ENCODE peak calls at places on chromosome 19, in nine cellular contexts. F is NCI-H774; H is CD4-positive, alpha-beta T cell; P is right cardiac atrium; L is hepatic stellate cell; W is ascending aorta; G is effector CD4-positive, alpha-beta T cell; A is body of pancreas; U is tibial artery. X is an unnamed sample.

GRCh38 chr19:7869453-7869909 is 4.7 kb downstream of the PRR36 start:
- DNase-seq in F (peak; percentile 45), H (peak; percentile 89), P (peak; percentile 48), L (no peak), W (no peak), G (peak; percentile 76), A (peak; percentile 65), U (no peak), X (peak; percentile 73)

GRCh38 chr19:20079487-20079886 is 1.7 kb downstream of the ZNF90 start:
- DNase-seq in F (no peak), H (no peak), P (no peak), L (no peak), W (no peak), G (no peak), A (no peak), U (no peak), X (no peak)

GRCh38 chr19:40449506-40449905 is 5.4 kb upstream of the SERTAD3 start:
- DNase-seq in F (no peak), H (no peak), P (no peak), L (no peak), W (no peak), G (no peak), A (no peak), U (no peak), X (no peak)

GRCh38 chr19:17205237-17206140 is 9.7 kb upstream of the USE1 start:
- DNase-seq in F (no peak), H (peak; percentile 68), P (peak; percentile 49), L (peak; percentile 72), W (no peak), G (peak; percentile 32), A (peak; percentile 78), U (no peak), X (peak; percentile 41)

GRCh38 chr19:1853295-1854031 is 5.2 kb upstream of the REXO1 start:
- DNase-seq in F (peak; percentile 45), H (peak; percentile 80), P (peak; percentile 74), L (peak; percentile 89), W (no peak), G (peak; percentile 74), A (peak; percentile 84), U (peak; percentile 70), X (peak; percentile 85)

GRCh38 chr19:57068921-57069697 is 50.7 kb upstream of the USP29 start:
- DNase-seq in F (no peak), H (no peak), P (no peak), L (no peak), W (no peak), G (no peak), A (peak; percentile 6), U (no peak), X (no peak)

GRCh38 chr19:33029746-33030303 is 34.9 kb downstream of the RHPN2 start:
- DNase-seq in F (no peak), H (no peak), P (no peak), L (no peak), W (no peak), G (no peak), A (no peak), U (no peak), X (no peak)

GRCh38 chr19:33755314-33756020 is 41.2 kb upstream of the KCTD15 start:
- DNase-seq in F (no peak), H (no peak), P (no peak), L (no peak), W (no peak), G (no peak), A (no peak), U (no peak), X (no peak)

GRCh38 chr19:15398501-15399233 is 19.1 kb upstream of the AKAP8 start:
- DNase-seq in F (no peak), H (no peak), P (no peak), L (no peak), W (no peak), G (no peak), A (no peak), U (no peak), X (no peak)

GRCh38 chr19:50030937-50031336 is 5.1 kb downstream of the ZNF473 start:
- DNase-seq in F (no peak), H (no peak), P (no peak), L (no peak), W (no peak), G (no peak), A (no peak), U (no peak), X (no peak)

GRCh38 chr19:7701049-7701653 is 780 bp downstream of the FCER2 start:
- DNase-seq in F (no peak), H (no peak), P (no peak), L (no peak), W (no peak), G (no peak), A (no peak), U (no peak), X (no peak)

GRCh38 chr19:47643281-47643680 is 34.3 kb downstream of the BICRA start:
- DNase-seq in F (no peak), H (no peak), P (no peak), L (no peak), W (no peak), G (no peak), A (no peak), U (no peak), X (no peak)

GRCh38 chr19:47415953-47416666 is 3.2 kb downstream of the MEIS3 start:
- DNase-seq in F (no peak), H (no peak), P (no peak), L (no peak), W (no peak), G (no peak), A (no peak), U (no peak), X (no peak)

GRCh38 chr19:35213678-35214632 is 14.6 kb downstream of the FAM187B start:
- DNase-seq in F (no peak), H (peak; percentile 68), P (peak; percentile 27), L (peak; percentile 59), W (peak; percentile 63), G (peak; percentile 84), A (peak; percentile 90), U (peak; percentile 82), X (peak; percentile 92)

GRCh38 chr19:40611096-40611495 is 9.9 kb downstream of the LTBP4 start:
- DNase-seq in F (no peak), H (no peak), P (no peak), L (no peak), W (no peak), G (no peak), A (no peak), U (no peak), X (peak; percentile 60)

GRCh38 chr19:4100647-4101495 is 23.1 kb downstream of the MAP2K2 start:
- DNase-seq in F (no peak), H (no peak), P (no peak), L (no peak), W (no peak), G (no peak), A (no peak), U (no peak), X (no peak)